ENCODE peak calls at places on chromosome 15, in eight cellular contexts. M is fibroblast of villous mesenchyme, T is uterus, K is tibial artery, Y is choroid plexus epithelial cell, W is psoas muscle, A is progenitor cell of endocrine pancreas, C is breast epithelium. U is an unnamed sample.

GRCh38 chr15:50816191-50816590 is 50.7 kb upstream of the SPPL2A start:
- DNase-seq in M (no peak), T (no peak), K (no peak), Y (peak; percentile 5), W (no peak), A (no peak), C (no peak), U (no peak)

GRCh38 chr15:61857169-61857829 is 202.9 kb downstream of the VPS13C start:
- DNase-seq in M (no peak), T (no peak), K (no peak), Y (no peak), W (no peak), A (no peak), C (no peak), U (no peak)

GRCh38 chr15:22257047-22257667 is 176.8 kb downstream of the OR4M2 start:
- DNase-seq in M (peak; percentile 77), T (no peak), K (no peak), Y (no peak), W (no peak), A (no peak), C (no peak), U (no peak)

GRCh38 chr15:49953421-49953820 is 165.6 kb downstream of the ATP8B4 start:
- DNase-seq in M (no peak), T (no peak), K (no peak), Y (no peak), W (no peak), A (no peak), C (no peak), U (no peak)

GRCh38 chr15:81293728-81294500 is 30.0 kb downstream of the STARD5 start:
- DNase-seq in M (no peak), T (no peak), K (no peak), Y (no peak), W (no peak), A (no peak), C (no peak), U (no peak)

GRCh38 chr15:63454812-63455211 is 49.6 kb upstream of the USP3 start:
- DNase-seq in M (no peak), T (no peak), K (no peak), Y (no peak), W (no peak), A (no peak), C (no peak), U (no peak)

GRCh38 chr15:69637818-69638217 is 185.2 kb downstream of the RPLP1 start:
- DNase-seq in M (no peak), T (no peak), K (no peak), Y (no peak), W (no peak), A (no peak), C (no peak), U (no peak)

GRCh38 chr15:22930782-22931484 is 49.2 kb downstream of the CYFIP1 start:
- DNase-seq in M (no peak), T (no peak), K (no peak), Y (no peak), W (peak; percentile 38), A (no peak), C (peak; percentile 57), U (no peak)

GRCh38 chr15:34133511-34133910 is 31.6 kb downstream of the PGBD4 start:
- DNase-seq in M (no peak), T (no peak), K (no peak), Y (peak; percentile 5), W (no peak), A (no peak), C (no peak), U (no peak)

GRCh38 chr15:88476635-88477038 is 9.1 kb downstream of the MRPS11 start:
- DNase-seq in M (peak; percentile 76), T (peak; percentile 46), K (no peak), Y (peak; percentile 69), W (no peak), A (no peak), C (no peak), U (peak; percentile 21)

GRCh38 chr15:32803631-32804030 is 85.8 kb downstream of the GREM1 start:
- DNase-seq in M (no peak), T (no peak), K (no peak), Y (no peak), W (no peak), A (no peak), C (no peak), U (no peak)

GRCh38 chr15:101307048-101307896 is 12.2 kb upstream of the SNRPA1 start:
- DNase-seq in M (no peak), T (no peak), K (no peak), Y (no peak), W (no peak), A (no peak), C (no peak), U (no peak)

DNA sequence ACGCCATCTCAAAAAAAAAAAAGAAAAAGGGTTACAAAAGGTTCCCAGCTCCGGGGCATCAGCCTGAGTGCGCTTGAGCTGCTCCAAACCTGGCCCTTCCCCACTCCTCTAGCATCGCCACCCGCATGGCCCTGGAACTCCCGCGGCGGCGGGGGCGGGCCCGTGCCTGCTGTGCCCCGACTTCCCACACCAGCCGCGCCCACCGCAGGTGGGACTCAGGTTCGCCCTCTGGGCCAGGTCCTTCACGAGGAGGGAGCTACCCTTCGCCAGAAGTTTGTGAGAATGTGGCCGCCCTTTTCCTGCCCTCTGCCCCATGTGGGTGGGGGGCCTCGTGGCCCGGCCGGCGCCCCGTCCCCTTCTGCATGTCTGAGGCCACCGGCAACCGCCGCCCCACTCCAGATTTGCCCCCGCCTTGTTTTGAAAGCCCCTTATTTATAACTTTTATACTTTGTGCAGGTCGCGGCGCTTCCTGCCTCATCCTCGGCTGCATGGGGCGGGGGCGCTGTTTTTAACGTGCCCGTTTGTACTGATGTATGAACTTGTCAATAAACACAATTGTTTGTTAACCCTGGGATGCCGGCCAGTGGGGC is 507 bp upstream of the JMJD7 start:
- DNase-seq in M (no peak), T (no peak), K (no peak), Y (no peak), W (no peak), A (no peak), C (peak; percentile 37), U (peak; percentile 29)
- TF ChIP-seq CTCF in M (no peak), T (no peak), K (no peak), Y (no peak), W (no peak), A (peak; percentile 21), C (no peak), U (no peak)

GRCh38 chr15:67520276-67520975 is 505 bp upstream of the C15orf61 start:
- DNase-seq in M (peak; percentile 46), T (no peak), K (peak; percentile 38), Y (peak; percentile 36), W (no peak), A (no peak), C (no peak), U (no peak)

GRCh38 chr15:67523337-67523736 is 2.4 kb downstream of the C15orf61 start:
- DNase-seq in M (no peak), T (no peak), K (no peak), Y (no peak), W (no peak), A (no peak), C (no peak), U (no peak)

GRCh38 chr15:67521770-67522568 is 1.0 kb downstream of the C15orf61 start:
- DNase-seq in M (peak; percentile 77), T (no peak), K (no peak), Y (peak; percentile 43), W (no peak), A (no peak), C (no peak), U (no peak)

GRCh38 chr15:67524235-67524634 is 3.3 kb downstream of the C15orf61 start:
- DNase-seq in M (no peak), T (no peak), K (no peak), Y (no peak), W (no peak), A (no peak), C (no peak), U (no peak)

DNA sequence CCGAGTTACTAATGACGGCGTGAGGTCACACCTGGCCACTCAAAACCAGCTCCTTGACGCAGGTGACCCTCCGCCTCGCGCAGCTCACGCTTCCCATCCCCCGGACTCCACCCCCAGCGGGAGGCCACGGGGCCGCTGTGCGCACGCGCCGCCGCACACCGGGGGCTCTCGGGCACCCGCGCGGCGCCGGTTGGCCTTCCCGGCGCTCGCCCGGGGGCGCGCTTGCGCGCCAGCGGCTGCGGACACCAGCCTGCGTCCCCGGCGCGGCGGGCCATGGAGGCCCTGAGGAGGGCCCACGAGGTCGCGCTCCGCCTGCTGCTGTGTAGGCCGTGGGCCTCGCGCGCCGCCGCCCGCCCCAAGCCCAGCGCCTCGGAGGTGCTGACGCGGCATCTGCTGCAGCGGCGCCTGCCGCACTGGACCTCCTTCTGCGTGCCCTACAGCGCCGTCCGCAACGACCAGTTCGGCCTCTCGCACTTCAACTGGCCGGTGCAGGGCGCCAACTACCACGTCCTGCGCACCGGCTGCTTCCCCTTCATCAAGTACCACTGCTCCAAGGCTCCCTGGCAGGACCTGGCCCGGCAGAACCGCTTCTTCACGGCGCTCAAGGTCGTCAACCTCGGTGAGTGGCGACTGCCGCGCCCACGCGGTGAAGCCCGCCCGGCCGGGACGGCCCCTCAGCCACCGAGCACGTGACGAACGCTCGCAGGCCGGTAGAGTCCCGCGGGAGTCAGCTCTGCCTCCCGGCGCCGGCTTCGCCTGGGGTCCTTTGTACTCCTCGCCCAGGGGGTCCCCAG is at the start of gene C15orf61:
- DNase-seq in M (peak; percentile 79), T (peak; percentile 79), K (peak; percentile 79), Y (peak; percentile 72), W (peak; percentile 88), A (peak; percentile 82), C (peak; percentile 91), U (peak; percentile 80)
- TF ChIP-seq CTCF in M (no peak), T (no peak), K (no peak), Y (peak; percentile 8), W (no peak), A (no peak), C (no peak), U (no peak)

DNA sequence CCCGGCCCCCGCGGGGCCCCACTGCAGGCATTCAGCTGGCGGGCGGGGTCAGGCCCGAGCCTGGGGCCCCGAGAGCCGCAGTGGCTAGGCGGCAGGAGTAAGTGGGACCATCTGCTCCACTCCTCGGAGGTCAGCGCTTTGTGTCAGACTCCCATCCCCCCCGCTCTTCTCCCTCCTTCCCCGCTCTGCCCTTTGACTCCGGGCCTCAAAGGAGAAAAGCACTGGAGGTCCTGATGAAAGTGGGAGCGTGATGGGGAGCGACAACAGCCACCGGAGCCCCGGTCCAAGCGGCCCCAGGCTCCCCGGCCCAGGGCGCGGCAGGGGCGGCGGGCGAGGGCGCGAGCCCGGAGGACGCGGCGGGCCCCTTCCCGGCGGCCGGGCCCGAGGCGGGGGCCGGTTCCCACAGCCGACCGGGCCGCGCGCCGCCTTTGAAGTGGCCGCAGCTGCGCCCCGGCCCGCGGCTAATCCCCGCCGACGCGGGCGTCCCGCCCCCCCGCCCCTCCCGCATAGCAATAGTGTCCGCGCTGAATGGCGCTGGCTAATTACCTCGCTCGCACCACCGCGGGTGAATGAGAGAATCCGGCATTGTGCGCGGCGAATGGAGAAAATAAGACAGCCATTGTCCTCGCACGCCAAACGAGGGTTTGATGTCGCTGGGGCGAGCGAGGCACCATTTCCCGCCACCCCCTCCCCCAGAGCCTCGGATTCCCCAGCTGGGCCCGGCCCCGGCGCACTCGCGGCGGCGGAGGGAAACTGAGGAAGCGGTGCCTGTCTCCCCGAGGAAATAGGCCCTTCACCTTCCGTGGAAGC is 22.4 kb downstream of the IGDCC3 start:
- DNase-seq in M (no peak), T (no peak), K (no peak), Y (no peak), W (no peak), A (no peak), C (no peak), U (peak; percentile 66)
- TF ChIP-seq CTCF in M (no peak), T (no peak), K (no peak), Y (no peak), W (no peak), A (no peak), C (no peak), U (no peak)

DNA sequence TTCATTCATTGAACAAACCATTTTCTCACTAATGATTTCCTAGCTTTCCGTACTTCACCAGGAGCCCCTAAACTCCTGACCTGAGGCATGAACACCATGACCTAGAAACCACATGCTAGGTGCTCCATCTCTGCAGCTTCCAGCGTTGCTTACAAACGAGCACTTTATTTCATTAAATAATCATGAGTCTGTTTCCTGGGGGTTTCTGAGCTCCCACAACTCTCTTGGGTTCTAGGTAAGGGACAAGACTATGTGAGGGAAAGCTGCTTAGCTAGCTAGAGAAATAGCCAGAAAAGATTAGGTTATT is 1.3 kb downstream of the MAP2K1 start:
- DNase-seq in M (no peak), T (no peak), K (no peak), Y (no peak), W (no peak), A (no peak), C (no peak), U (no peak)
- TF ChIP-seq CTCF in M (no peak), T (no peak), K (no peak), Y (no peak), W (no peak), A (no peak), C (no peak), U (peak; percentile 4)